ENCODE peak calls at places on chromosome 3, in ten cellular contexts. X is testis, J is ovary, Y is adrenal gland, O is cardiac muscle cell, S is Caco-2, L is Peyer's patch, G is left lung, H is OCI-LY7, M is mesendoderm. T is an unnamed sample.

GRCh38 chr3:196901768-196902167 is 34.0 kb downstream of the SENP5 start:
- DNase-seq in X (no peak), J (no peak), Y (no peak), O (no peak), S (no peak), L (no peak), G (no peak), H (no peak), M (no peak), T (no peak)

GRCh38 chr3:156728267-156728985 is 54.0 kb downstream of the TIPARP start:
- DNase-seq in X (no peak), J (no peak), Y (no peak), O (no peak), S (no peak), L (no peak), G (no peak), H (no peak), M (no peak), T (no peak)

GRCh38 chr3:130627143-130627849 is 110.3 kb downstream of the COL6A6 start:
- DNase-seq in X (no peak), J (no peak), Y (no peak), O (no peak), S (no peak), L (no peak), G (no peak), H (no peak), M (no peak), T (no peak)

GRCh38 chr3:113275876-113276580 is 64.7 kb downstream of the BOC start:
- DNase-seq in X (no peak), J (no peak), Y (no peak), O (peak; percentile 23), S (no peak), L (no peak), G (no peak), H (peak; percentile 38), M (peak; percentile 70), T (no peak)

GRCh38 chr3:187833799-187834578 is 88.7 kb upstream of the BCL6 start:
- DNase-seq in X (no peak), J (no peak), Y (no peak), O (no peak), S (no peak), L (no peak), G (no peak), H (no peak), M (no peak), T (no peak)

GRCh38 chr3:14403636-14404395 is 1.4 kb downstream of the SLC6A6 start:
- DNase-seq in X (peak; percentile 41), J (peak; percentile 72), Y (peak; percentile 78), O (peak; percentile 34), S (no peak), L (peak; percentile 67), G (peak; percentile 84), H (no peak), M (no peak), T (peak; percentile 26)

GRCh38 chr3:120550546-120550945 is 45.6 kb upstream of the NDUFB4 start:
- DNase-seq in X (no peak), J (no peak), Y (no peak), O (no peak), S (no peak), L (no peak), G (no peak), H (no peak), M (no peak), T (no peak)

GRCh38 chr3:45664558-45664957 is 24.6 kb upstream of the SACM1L start:
- DNase-seq in X (peak; percentile 69), J (no peak), Y (peak; percentile 61), O (no peak), S (no peak), L (no peak), G (peak; percentile 84), H (peak; percentile 55), M (no peak), T (no peak)

GRCh38 chr3:11661827-11662226 is 18.1 kb upstream of the VGLL4 start:
- DNase-seq in X (no peak), J (no peak), Y (no peak), O (no peak), S (no peak), L (no peak), G (no peak), H (no peak), M (no peak), T (peak; percentile 26)

GRCh38 chr3:59939826-59940426 is 890.1 kb upstream of the CFAP20DC start:
- DNase-seq in X (no peak), J (no peak), Y (no peak), O (peak; percentile 88), S (no peak), L (no peak), G (no peak), H (no peak), M (no peak), T (no peak)

GRCh38 chr3:12659316-12660015 is 4.5 kb downstream of the RAF1 start:
- DNase-seq in X (no peak), J (no peak), Y (no peak), O (no peak), S (no peak), L (no peak), G (no peak), H (no peak), M (no peak), T (no peak)

GRCh38 chr3:10335190-10335738 is 14.4 kb upstream of the SEC13 start:
- DNase-seq in X (no peak), J (no peak), Y (no peak), O (no peak), S (no peak), L (no peak), G (no peak), H (no peak), M (no peak), T (no peak)

DNA sequence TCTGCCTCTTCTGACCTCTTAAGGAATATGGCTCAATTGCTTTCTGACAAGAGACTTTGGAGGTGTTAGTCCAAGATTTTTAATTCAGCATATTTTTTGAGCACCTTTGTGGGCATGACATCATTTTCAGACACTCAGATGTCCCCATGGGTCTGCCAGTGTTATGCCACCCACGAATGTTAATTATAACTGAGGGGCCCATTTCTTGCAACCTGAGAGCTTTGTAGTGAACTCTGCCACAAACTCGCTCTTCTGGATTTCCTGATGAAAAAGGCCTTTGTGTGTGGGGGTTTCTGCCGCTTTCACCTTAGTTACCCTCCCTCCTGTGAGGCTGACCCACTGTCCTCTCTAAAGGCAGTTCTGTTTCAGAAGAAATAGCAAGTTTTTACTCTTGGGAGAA is 64.5 kb upstream of the CCR4 start:
- DNase-seq in X (no peak), J (no peak), Y (no peak), O (no peak), S (no peak), L (no peak), G (no peak), H (no peak), M (no peak), T (no peak)
- H3K36me3 ChIP-seq in X (no peaks in the 10 kb centered on the region), J (no peaks in the 10 kb centered on the region), Y (no peaks in the 10 kb centered on the region), O (peaks cover 19% of the 10 kb centered on the region), S (peaks cover 3% of the 10 kb centered on the region), L (no peaks in the 10 kb centered on the region), G (no peaks in the 10 kb centered on the region), H (no peaks in the 10 kb centered on the region), M (peaks cover 33% of the 10 kb centered on the region), T (no peaks in the 10 kb centered on the region)

GRCh38 chr3:184176377-184177330 is 2.0 kb downstream of the AP2M1 start:
- DNase-seq in X (peak; percentile 68), J (peak; percentile 75), Y (peak; percentile 91), O (peak; percentile 76), S (no peak), L (no peak), G (no peak), H (no peak), M (peak; percentile 99), T (peak; percentile 97)

GRCh38 chr3:184178522-184179138 is 4.0 kb downstream of the AP2M1 start:
- DNase-seq in X (no peak), J (no peak), Y (no peak), O (no peak), S (no peak), L (no peak), G (no peak), H (no peak), M (no peak), T (no peak)

GRCh38 chr3:184177331-184177731 is 2.7 kb downstream of the AP2M1 start:
- DNase-seq in X (no peak), J (no peak), Y (peak; percentile 66), O (peak; percentile 52), S (no peak), L (no peak), G (no peak), H (no peak), M (peak; percentile 89), T (no peak)

GRCh38 chr3:184175981-184176376 is 1.3 kb downstream of the AP2M1 start:
- DNase-seq in X (no peak), J (no peak), Y (no peak), O (no peak), S (no peak), L (peak; percentile 22), G (no peak), H (no peak), M (no peak), T (no peak)

GRCh38 chr3:184177767-184178306 is 3.2 kb downstream of the AP2M1 start:
- DNase-seq in X (no peak), J (no peak), Y (no peak), O (no peak), S (no peak), L (no peak), G (no peak), H (no peak), M (no peak), T (no peak)
- H3K4me3 ChIP-seq in X (no peak overlapping the region), J (no peak overlapping the region), Y (no peak overlapping the region), O (no peak overlapping the region), S (no peak overlapping the region), L (no peak overlapping the region), G (no peak overlapping the region), H (no peak overlapping the region), M (no peak overlapping the region), T (no peak overlapping the region)

DNA sequence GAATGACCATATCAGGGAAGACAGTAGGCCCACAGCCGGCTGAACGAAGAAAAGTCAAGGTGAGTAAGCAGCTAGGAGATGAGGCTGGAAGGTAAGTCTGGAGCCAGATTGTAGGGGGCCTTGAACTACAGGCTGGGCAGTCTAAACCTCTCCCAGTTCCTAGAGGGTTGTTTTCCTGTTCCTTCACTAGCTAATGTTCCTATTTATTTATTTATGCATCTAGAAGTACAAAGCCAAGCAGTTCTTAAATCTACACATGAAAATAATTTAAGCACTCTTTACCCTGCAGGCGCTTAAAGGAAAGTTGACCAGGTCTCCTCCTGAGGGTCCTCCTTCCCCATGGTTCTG is 3.7 kb downstream of the ACAA1 start:
- DNase-seq in X (no peak), J (no peak), Y (no peak), O (no peak), S (no peak), L (no peak), G (no peak), H (no peak), M (no peak), T (no peak)
- H3K36me3 ChIP-seq in X (no peaks in the 10 kb centered on the region), J (no peaks in the 10 kb centered on the region), Y (no peaks in the 10 kb centered on the region), O (peaks cover 19% of the 10 kb centered on the region), S (peaks cover 21% of the 10 kb centered on the region), L (no peaks in the 10 kb centered on the region), G (no peaks in the 10 kb centered on the region), H (peaks cover 54% of the 10 kb centered on the region), M (peaks cover 8% of the 10 kb centered on the region), T (no peaks in the 10 kb centered on the region)

DNA sequence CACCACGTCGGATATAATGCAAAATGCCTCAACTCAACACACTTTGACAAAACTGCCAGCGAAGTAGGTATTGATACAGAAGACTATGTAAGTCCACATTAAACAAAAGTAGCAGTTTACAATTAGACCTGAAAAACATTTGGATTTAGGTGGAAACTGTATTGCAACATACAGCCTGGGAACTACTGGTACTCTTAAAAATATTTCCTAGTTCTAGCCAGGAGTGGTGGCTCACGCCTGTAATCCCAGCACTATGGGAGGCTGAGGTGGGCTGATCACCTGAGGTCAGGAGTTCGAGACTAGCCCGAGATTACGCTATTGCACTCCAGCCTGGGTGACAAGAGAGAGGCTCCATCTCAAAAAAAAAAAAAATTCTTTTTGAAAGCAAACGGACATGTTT is 246.2 kb downstream of the ZBTB20 start:
- DNase-seq in X (no peak), J (no peak), Y (no peak), O (no peak), S (no peak), L (no peak), G (no peak), H (no peak), M (no peak), T (no peak)
- H3K4me3 ChIP-seq in X (no peak overlapping the region), J (peak overlapping the region; percentile 21), Y (no peak overlapping the region), O (no peak overlapping the region), S (no peak overlapping the region), L (no peak overlapping the region), G (no peak overlapping the region), H (no peak overlapping the region), M (no peak overlapping the region), T (peak overlapping the region; percentile 29)

T was measured in MG63.